ENCODE peak calls at places on chromosomes 13 and 19, in ten cellular contexts. K, F, A, J, B, Y, M, C, H and X are unnamed samples.

GRCh38 chr19:1651061-1651547 is 1.3 kb downstream of the TCF3 start:
- DNase-seq in H (peak; percentile 12), J (no peak), K (no peak), B (no peak), C (peak; percentile 33), F (peak; percentile 72), M (no peak), A (no peak), Y (peak; percentile 71), X (no peak)

GRCh38 chr19:7645656-7646425 is 8.9 kb downstream of the STXBP2 start:
- DNase-seq in J (no peak), M (no peak), H (no peak), F (no peak), A (no peak), Y (no peak), K (no peak), B (no peak), C (no peak), X (no peak)

GRCh38 chr13:39777527-39778061 is 122.1 kb downstream of the COG6 start:
- DNase-seq in K (no peak), B (no peak), J (peak; percentile 30), C (no peak), Y (peak; percentile 62), A (no peak), M (no peak), F (no peak), H (peak; percentile 90), X (no peak)

GRCh38 chr19:1992759-1993260 is 22.7 kb downstream of the BTBD2 start:
- DNase-seq in B (no peak), H (no peak), K (no peak), M (no peak), Y (peak; percentile 53), C (no peak), A (no peak), J (no peak), F (no peak), X (no peak)

GRCh38 chr19:58406818-58407657 is 1.4 kb upstream of the ZNF584 start:
- DNase-seq in J (no peak), B (no peak), H (no peak), C (no peak), Y (peak; percentile 59), A (no peak), F (no peak), M (no peak), K (no peak), X (no peak)

GRCh38 chr19:20423381-20424207 is 142.0 kb downstream of the ZNF737 start:
- DNase-seq in K (peak; percentile 61), Y (peak; percentile 43), C (no peak), B (peak; percentile 34), M (peak; percentile 62), J (no peak), H (peak; percentile 68), A (peak; percentile 79), F (no peak), X (no peak)

GRCh38 chr13:111184685-111185401 is 69.7 kb downstream of the ARHGEF7 start:
- DNase-seq in J (no peak), K (no peak), M (no peak), C (peak; percentile 25), H (no peak), A (no peak), Y (peak; percentile 99), F (no peak), B (no peak), X (no peak)

GRCh38 chr13:50365683-50366391 is 350.6 kb downstream of the KCNRG start:
- DNase-seq in C (no peak), M (no peak), K (no peak), Y (no peak), F (no peak), J (peak; percentile 62), A (no peak), B (peak; percentile 23), H (no peak), X (no peak)

GRCh38 chr19:33622505-33622808 is 704 bp downstream of the CHST8 start:
- DNase-seq in Y (no peak), C (no peak), F (no peak), J (no peak), H (no peak), M (no peak), B (no peak), K (no peak), A (no peak), X (no peak)

GRCh38 chr19:1690570-1691307 is 38.3 kb upstream of the TCF3 start:
- DNase-seq in J (peak; percentile 60), H (no peak), A (peak; percentile 69), B (no peak), M (no peak), C (no peak), K (no peak), F (no peak), Y (peak; percentile 64), X (no peak)

GRCh38 chr13:40306817-40307216 is 359.6 kb downstream of the FOXO1 start:
- DNase-seq in M (no peak), K (no peak), B (no peak), Y (no peak), J (no peak), A (no peak), H (no peak), C (no peak), F (no peak), X (no peak)

GRCh38 chr13:30648522-30649012 is 30.8 kb downstream of the USPL1 start:
- DNase-seq in B (no peak), C (no peak), H (no peak), A (no peak), J (no peak), F (no peak), M (no peak), K (no peak), Y (no peak), X (no peak)

GRCh38 chr13:76879211-76879875 is 6.9 kb downstream of the KCTD12 start:
- DNase-seq in J (peak; percentile 19), F (no peak), M (peak; percentile 48), K (peak; percentile 67), H (peak; percentile 90), A (peak; percentile 82), Y (peak; percentile 72), C (peak; percentile 35), B (no peak), X (peak; percentile 47)

GRCh38 chr13:31440132-31440531 is 240.4 kb downstream of the B3GLCT start:
- DNase-seq in A (no peak), K (no peak), H (no peak), B (no peak), M (no peak), F (no peak), J (no peak), C (no peak), Y (no peak), X (no peak)

GRCh38 chr19:2273356-2274184 is 8.4 kb downstream of the PEAK3 start:
- DNase-seq in C (no peak), M (no peak), J (peak; percentile 73), Y (peak; percentile 94), B (peak; percentile 74), F (peak; percentile 98), H (peak; percentile 63), K (peak; percentile 67), A (peak; percentile 85), X (no peak)

GRCh38 chr13:70347947-70348620 is 239.8 kb upstream of the KLHL1 start:
- DNase-seq in C (no peak), B (no peak), K (no peak), M (no peak), F (no peak), Y (no peak), A (no peak), J (no peak), H (no peak), X (no peak)

GRCh38 chr13:46202956-46203355 is 8.8 kb upstream of the LRRC63 start:
- DNase-seq in K (no peak), J (no peak), M (no peak), Y (no peak), F (no peak), A (no peak), B (no peak), C (no peak), H (no peak), X (no peak)

GRCh38 chr19:389935-390289 is 19.0 kb downstream of the C2CD4C start:
- DNase-seq in A (no peak), B (no peak), Y (no peak), M (no peak), H (no peak), F (no peak), J (no peak), C (no peak), K (no peak), X (no peak)

GRCh38 chr13:28493740-28494536 is 990 bp downstream of the FLT1 start:
- DNase-seq in Y (no peak), M (no peak), B (no peak), J (no peak), K (no peak), H (no peak), A (no peak), C (no peak), F (no peak), X (no peak)

GRCh38 chr19:18906605-18907519 is 10.9 kb upstream of the CERS1 start:
- DNase-seq in C (no peak), J (no peak), F (no peak), B (no peak), K (no peak), H (no peak), M (peak; percentile 87), A (no peak), Y (no peak), X (no peak)

GRCh38 chr13:95800455-95800854 is 123.5 kb downstream of the DNAJC3 start:
- DNase-seq in K (no peak), C (no peak), B (no peak), F (no peak), J (no peak), Y (no peak), A (no peak), H (no peak), M (no peak), X (no peak)

GRCh38 chr19:7534531-7534980 is 961 bp upstream of the PNPLA6 start:
- DNase-seq in F (peak; percentile 95), K (peak; percentile 69), J (peak; percentile 41), H (peak; percentile 81), B (no peak), Y (peak; percentile 53), A (peak; percentile 78), M (peak; percentile 89), C (peak; percentile 13), X (peak; percentile 70)

GRCh38 chr19:18768046-18768771 is 22.9 kb downstream of the COMP start:
- DNase-seq in A (no peak), H (no peak), J (no peak), F (no peak), Y (no peak), M (no peak), K (no peak), C (no peak), B (no peak), X (no peak)

GRCh38 chr19:14440049-14440448 is 6.9 kb downstream of the PKN1 start:
- DNase-seq in K (peak; percentile 55), J (no peak), C (peak; percentile 61), A (peak; percentile 92), H (no peak), F (no peak), Y (peak; percentile 85), B (no peak), M (no peak), X (no peak)

GRCh38 chr13:22740264-22740663 is 440.5 kb upstream of the SGCG start:
- DNase-seq in H (no peak), C (no peak), B (peak; percentile 0), Y (peak; percentile 9), M (no peak), A (no peak), J (no peak), K (no peak), F (no peak), X (no peak)

GRCh38 chr19:7870571-7871279 is 3.5 kb downstream of the PRR36 start:
- DNase-seq in K (no peak), M (no peak), A (peak; percentile 64), F (peak; percentile 76), C (no peak), Y (peak; percentile 98), J (peak; percentile 74), H (no peak), B (peak; percentile 72), X (no peak)

GRCh38 chr19:18850560-18851375 is 19.0 kb downstream of the UPF1 start:
- DNase-seq in C (no peak), Y (no peak), J (no peak), A (no peak), B (no peak), F (no peak), H (no peak), K (no peak), M (no peak), X (no peak)

GRCh38 chr13:43908156-43909126 is 28.7 kb downstream of the LACC1 start:
- DNase-seq in B (no peak), H (peak; percentile 72), F (no peak), Y (peak; percentile 60), A (no peak), M (peak; percentile 31), C (no peak), K (peak; percentile 40), J (peak; percentile 41), X (no peak)